ENCODE peak calls at places on chromosomes 16 and 17, in six cellular contexts. One of them, this sample, is unnamed.

GRCh38 chr17:14701901-14702300 is 401.0 kb downstream of the HS3ST3B1 start:
- DNase-seq in ascending aorta: no peak
- DNase-seq in sigmoid colon: no peak
- DNase-seq in cardiac muscle cell: no peak
- DNase-seq in CD8-positive, alpha-beta T cell: no peak
- DNase-seq in A549: no peak
- DNase-seq in this sample: no peak

GRCh38 chr17:74185786-74186185 is 17.7 kb upstream of the RPL38 start:
- DNase-seq in ascending aorta: no peak
- DNase-seq in sigmoid colon: no peak
- DNase-seq in cardiac muscle cell: no peak
- DNase-seq in CD8-positive, alpha-beta T cell: no peak
- DNase-seq in A549: no peak
- DNase-seq in this sample: no peak

GRCh38 chr17:43333438-43333943 is 65.3 kb upstream of the ARL4D start:
- DNase-seq in ascending aorta: no peak
- DNase-seq in sigmoid colon: no peak
- DNase-seq in cardiac muscle cell: no peak
- DNase-seq in CD8-positive, alpha-beta T cell: no peak
- DNase-seq in A549: no peak
- DNase-seq in this sample: no peak

GRCh38 chr17:44767493-44767892 is 8.7 kb downstream of the ADAM11 start:
- DNase-seq in ascending aorta: no peak
- DNase-seq in sigmoid colon: no peak
- DNase-seq in cardiac muscle cell: no peak
- DNase-seq in CD8-positive, alpha-beta T cell: no peak
- DNase-seq in A549: no peak
- DNase-seq in this sample: no peak

GRCh38 chr17:77824102-77824779 is 134.3 kb upstream of the TNRC6C start:
- DNase-seq in ascending aorta: no peak
- DNase-seq in sigmoid colon: peak
- DNase-seq in cardiac muscle cell: no peak
- DNase-seq in CD8-positive, alpha-beta T cell: no peak
- DNase-seq in A549: no peak
- DNase-seq in this sample: no peak

GRCh38 chr17:29008591-29008990 is 2.8 kb upstream of the SEZ6 start:
- DNase-seq in ascending aorta: no peak
- DNase-seq in sigmoid colon: no peak
- DNase-seq in cardiac muscle cell: no peak
- DNase-seq in CD8-positive, alpha-beta T cell: no peak
- DNase-seq in A549: no peak
- DNase-seq in this sample: no peak

GRCh38 chr17:36600936-36601302 is 464 bp upstream of the MRM1 start:
- DNase-seq in ascending aorta: no peak
- DNase-seq in sigmoid colon: no peak
- DNase-seq in cardiac muscle cell: no peak
- DNase-seq in CD8-positive, alpha-beta T cell: peak
- DNase-seq in A549: peak
- DNase-seq in this sample: no peak

GRCh38 chr16:68754117-68754792 is 17.2 kb downstream of the CDH1 start:
- DNase-seq in ascending aorta: no peak
- DNase-seq in sigmoid colon: no peak
- DNase-seq in cardiac muscle cell: no peak
- DNase-seq in CD8-positive, alpha-beta T cell: no peak
- DNase-seq in A549: no peak
- DNase-seq in this sample: no peak

GRCh38 chr17:21458036-21458435 is 81.9 kb downstream of the KCNJ12 start:
- DNase-seq in ascending aorta: peak
- DNase-seq in sigmoid colon: no peak
- DNase-seq in cardiac muscle cell: no peak
- DNase-seq in CD8-positive, alpha-beta T cell: no peak
- DNase-seq in A549: no peak
- DNase-seq in this sample: no peak

GRCh38 chr16:87963400-87963799 is 12.2 kb downstream of the BANP start:
- DNase-seq in ascending aorta: no peak
- DNase-seq in sigmoid colon: no peak
- DNase-seq in cardiac muscle cell: peak
- DNase-seq in CD8-positive, alpha-beta T cell: peak
- DNase-seq in A549: no peak
- DNase-seq in this sample: no peak

GRCh38 chr17:35765086-35765710 is 4.5 kb downstream of the C17orf50 start:
- DNase-seq in ascending aorta: no peak
- DNase-seq in sigmoid colon: no peak
- DNase-seq in cardiac muscle cell: no peak
- DNase-seq in CD8-positive, alpha-beta T cell: no peak
- DNase-seq in A549: no peak
- DNase-seq in this sample: no peak

GRCh38 chr17:69729937-69730336 is 315.4 kb downstream of the MAP2K6 start:
- DNase-seq in ascending aorta: no peak
- DNase-seq in sigmoid colon: no peak
- DNase-seq in cardiac muscle cell: no peak
- DNase-seq in CD8-positive, alpha-beta T cell: no peak
- DNase-seq in A549: no peak
- DNase-seq in this sample: no peak

GRCh38 chr16:67571981-67572431 is 9.7 kb downstream of the CTCF start:
- DNase-seq in ascending aorta: no peak
- DNase-seq in sigmoid colon: no peak
- DNase-seq in cardiac muscle cell: peak
- DNase-seq in CD8-positive, alpha-beta T cell: no peak
- DNase-seq in A549: no peak
- DNase-seq in this sample: no peak

GRCh38 chr16:56851671-56852400 is 13.2 kb upstream of the SLC12A3 start:
- DNase-seq in ascending aorta: no peak
- DNase-seq in sigmoid colon: peak
- DNase-seq in cardiac muscle cell: peak
- DNase-seq in CD8-positive, alpha-beta T cell: no peak
- DNase-seq in A549: peak
- DNase-seq in this sample: no peak

GRCh38 chr17:33046361-33047255 is 55.0 kb downstream of the SPACA3 start:
- DNase-seq in ascending aorta: no peak
- DNase-seq in sigmoid colon: no peak
- DNase-seq in cardiac muscle cell: no peak
- DNase-seq in CD8-positive, alpha-beta T cell: no peak
- DNase-seq in A549: no peak
- DNase-seq in this sample: no peak

GRCh38 chr17:79977711-79978544 is 57.7 kb downstream of the TBC1D16 start:
- DNase-seq in ascending aorta: no peak
- DNase-seq in sigmoid colon: peak
- DNase-seq in cardiac muscle cell: no peak
- DNase-seq in CD8-positive, alpha-beta T cell: no peak
- DNase-seq in A549: no peak
- DNase-seq in this sample: no peak

GRCh38 chr16:87178977-87179376 is 138.2 kb downstream of the C16orf95 start:
- DNase-seq in ascending aorta: peak
- DNase-seq in sigmoid colon: no peak
- DNase-seq in cardiac muscle cell: peak
- DNase-seq in CD8-positive, alpha-beta T cell: no peak
- DNase-seq in A549: no peak
- DNase-seq in this sample: peak

GRCh38 chr16:1677942-1678499 is at the start of gene JPT2:
- DNase-seq in ascending aorta: peak
- DNase-seq in sigmoid colon: peak
- DNase-seq in cardiac muscle cell: peak
- DNase-seq in CD8-positive, alpha-beta T cell: peak
- DNase-seq in A549: peak
- DNase-seq in this sample: peak

GRCh38 chr17:43468746-43469544 is 14.8 kb upstream of the DHX8 start:
- DNase-seq in ascending aorta: no peak
- DNase-seq in sigmoid colon: no peak
- DNase-seq in cardiac muscle cell: peak
- DNase-seq in CD8-positive, alpha-beta T cell: no peak
- DNase-seq in A549: peak
- DNase-seq in this sample: no peak

GRCh38 chr17:67413399-67413798 is 36.3 kb downstream of the PITPNC1 start:
- DNase-seq in ascending aorta: no peak
- DNase-seq in sigmoid colon: no peak
- DNase-seq in cardiac muscle cell: no peak
- DNase-seq in CD8-positive, alpha-beta T cell: no peak
- DNase-seq in A549: no peak
- DNase-seq in this sample: no peak

GRCh38 chr17:8465381-8466158 is 29.9 kb downstream of the NDEL1 start:
- DNase-seq in ascending aorta: no peak
- DNase-seq in sigmoid colon: no peak
- DNase-seq in cardiac muscle cell: no peak
- DNase-seq in CD8-positive, alpha-beta T cell: no peak
- DNase-seq in A549: no peak
- DNase-seq in this sample: no peak

GRCh38 chr16:52533296-52533695 is 13.6 kb downstream of the TOX3 start:
- DNase-seq in ascending aorta: no peak
- DNase-seq in sigmoid colon: no peak
- DNase-seq in cardiac muscle cell: no peak
- DNase-seq in CD8-positive, alpha-beta T cell: no peak
- DNase-seq in A549: no peak
- DNase-seq in this sample: no peak

GRCh38 chr17:35161281-35161761 is 13.7 kb downstream of the UNC45B start:
- DNase-seq in ascending aorta: no peak
- DNase-seq in sigmoid colon: no peak
- DNase-seq in cardiac muscle cell: peak
- DNase-seq in CD8-positive, alpha-beta T cell: peak
- DNase-seq in A549: no peak
- DNase-seq in this sample: no peak

GRCh38 chr16:48608452-48608851 is 1.5 kb downstream of the N4BP1 start:
- DNase-seq in ascending aorta: no peak
- DNase-seq in sigmoid colon: no peak
- DNase-seq in cardiac muscle cell: no peak
- DNase-seq in CD8-positive, alpha-beta T cell: peak
- DNase-seq in A549: no peak
- DNase-seq in this sample: no peak

GRCh38 chr16:2846511-2847310 is 11.3 kb downstream of the PRSS22 start:
- DNase-seq in ascending aorta: no peak
- DNase-seq in sigmoid colon: no peak
- DNase-seq in cardiac muscle cell: peak
- DNase-seq in CD8-positive, alpha-beta T cell: no peak
- DNase-seq in A549: peak
- DNase-seq in this sample: no peak

DNA sequence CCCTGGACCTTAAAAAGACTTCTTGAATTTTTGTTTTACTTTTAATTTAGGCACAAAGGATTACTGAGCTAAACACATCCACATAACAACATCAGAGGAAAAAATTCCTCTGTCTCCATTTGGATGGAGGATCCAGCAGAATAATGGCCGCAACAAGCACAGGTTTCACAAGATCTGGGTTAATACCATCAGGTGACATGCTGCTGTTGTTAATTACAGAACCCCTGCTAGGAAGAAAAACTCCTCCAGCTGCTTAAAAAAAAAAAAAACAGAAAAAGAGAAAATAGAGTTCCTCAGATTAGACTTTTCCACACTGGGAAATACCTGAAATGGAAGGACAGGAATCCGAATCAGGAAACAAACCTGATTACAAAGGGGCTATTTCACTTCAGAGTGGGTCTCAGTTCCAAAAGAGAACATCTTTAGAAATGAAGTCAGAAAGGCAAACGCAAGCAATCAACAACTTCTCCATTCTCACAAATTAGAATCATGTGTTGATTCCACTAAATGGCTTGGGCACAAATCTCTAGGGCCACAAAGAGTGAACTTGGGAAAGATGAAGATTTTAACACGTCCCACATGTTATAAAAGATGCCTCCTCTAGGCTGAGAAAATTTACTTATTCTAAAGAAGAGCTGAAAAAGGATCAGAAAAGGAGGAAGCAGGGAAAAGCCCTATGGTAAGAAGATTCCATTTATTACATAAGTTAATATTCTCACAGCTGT is 44.0 kb downstream of the SPOP start:
- DNase-seq in ascending aorta: no peak
- DNase-seq in sigmoid colon: no peak
- DNase-seq in cardiac muscle cell: no peak
- DNase-seq in CD8-positive, alpha-beta T cell: no peak
- DNase-seq in A549: no peak
- DNase-seq in this sample: no peak
- H3K27ac ChIP-seq in ascending aorta: peak
- H3K27ac ChIP-seq in sigmoid colon: peak
- H3K27ac ChIP-seq in cardiac muscle cell: peak
- H3K27ac ChIP-seq in CD8-positive, alpha-beta T cell: no peak
- H3K27ac ChIP-seq in A549: no peak
- H3K27ac ChIP-seq in this sample: no peak

DNA sequence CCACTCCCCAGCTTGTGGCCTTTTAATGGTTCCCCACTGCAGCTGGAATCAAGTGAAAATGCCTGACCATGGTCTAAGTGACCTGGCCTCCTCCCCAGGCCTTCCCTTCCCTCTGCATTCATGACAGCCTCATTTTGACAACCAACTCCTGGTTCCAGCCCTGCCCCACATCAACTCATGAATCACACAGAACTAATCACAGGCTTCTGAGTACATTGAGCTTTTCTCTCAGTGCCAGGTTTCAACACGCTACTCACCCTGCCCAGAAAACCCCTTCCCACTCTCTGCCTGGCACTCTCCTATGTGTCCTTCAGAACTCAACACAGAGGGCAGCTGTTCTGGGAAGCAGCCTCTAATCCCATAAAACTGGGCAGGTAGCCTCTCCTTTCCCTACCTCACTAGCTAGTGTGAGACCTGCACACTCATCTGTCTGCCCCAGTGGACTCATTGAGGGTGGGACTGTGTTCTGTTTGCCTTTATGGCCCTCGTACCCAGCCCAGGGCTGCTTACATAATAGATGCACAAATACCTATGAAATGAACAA is 313.6 kb downstream of the GRIN2A start:
- DNase-seq in ascending aorta: no peak
- DNase-seq in sigmoid colon: no peak
- DNase-seq in cardiac muscle cell: no peak
- DNase-seq in CD8-positive, alpha-beta T cell: no peak
- DNase-seq in A549: no peak
- DNase-seq in this sample: no peak
- H3K27ac ChIP-seq in ascending aorta: no peak
- H3K27ac ChIP-seq in sigmoid colon: no peak
- H3K27ac ChIP-seq in cardiac muscle cell: no peak
- H3K27ac ChIP-seq in CD8-positive, alpha-beta T cell: no peak
- H3K27ac ChIP-seq in A549: no peak
- H3K27ac ChIP-seq in this sample: no peak

GRCh38 chr17:76273435-76273921 is 8.3 kb downstream of the UBALD2 start:
- DNase-seq in ascending aorta: no peak
- DNase-seq in sigmoid colon: no peak
- DNase-seq in cardiac muscle cell: no peak
- DNase-seq in CD8-positive, alpha-beta T cell: no peak
- DNase-seq in A549: no peak
- DNase-seq in this sample: no peak
- H3K27ac ChIP-seq in ascending aorta: no peak
- H3K27ac ChIP-seq in sigmoid colon: no peak
- H3K27ac ChIP-seq in cardiac muscle cell: peak
- H3K27ac ChIP-seq in CD8-positive, alpha-beta T cell: peak
- H3K27ac ChIP-seq in A549: no peak
- H3K27ac ChIP-seq in this sample: peak

GRCh38 chr16:50227120-50227519 is 39.2 kb upstream of the ADCY7 start:
- DNase-seq in ascending aorta: no peak
- DNase-seq in sigmoid colon: no peak
- DNase-seq in cardiac muscle cell: no peak
- DNase-seq in CD8-positive, alpha-beta T cell: no peak
- DNase-seq in A549: no peak
- DNase-seq in this sample: no peak

GRCh38 chr16:50229149-50229726 is 37.1 kb upstream of the ADCY7 start:
- DNase-seq in ascending aorta: no peak
- DNase-seq in sigmoid colon: no peak
- DNase-seq in cardiac muscle cell: no peak
- DNase-seq in CD8-positive, alpha-beta T cell: no peak
- DNase-seq in A549: no peak
- DNase-seq in this sample: no peak

GRCh38 chr16:50227665-50228064 is 38.7 kb upstream of the ADCY7 start:
- DNase-seq in ascending aorta: no peak
- DNase-seq in sigmoid colon: no peak
- DNase-seq in cardiac muscle cell: no peak
- DNase-seq in CD8-positive, alpha-beta T cell: no peak
- DNase-seq in A549: no peak
- DNase-seq in this sample: no peak

GRCh38 chr16:50224297-50224696 is 42.1 kb upstream of the ADCY7 start:
- DNase-seq in ascending aorta: no peak
- DNase-seq in sigmoid colon: no peak
- DNase-seq in cardiac muscle cell: no peak
- DNase-seq in CD8-positive, alpha-beta T cell: no peak
- DNase-seq in A549: no peak
- DNase-seq in this sample: no peak

GRCh38 chr16:50228364-50228868 is 37.9 kb upstream of the ADCY7 start:
- DNase-seq in ascending aorta: no peak
- DNase-seq in sigmoid colon: no peak
- DNase-seq in cardiac muscle cell: no peak
- DNase-seq in CD8-positive, alpha-beta T cell: no peak
- DNase-seq in A549: no peak
- DNase-seq in this sample: no peak
- H3K27ac ChIP-seq in ascending aorta: no peak
- H3K27ac ChIP-seq in sigmoid colon: no peak
- H3K27ac ChIP-seq in cardiac muscle cell: no peak
- H3K27ac ChIP-seq in CD8-positive, alpha-beta T cell: no peak
- H3K27ac ChIP-seq in A549: no peak
- H3K27ac ChIP-seq in this sample: no peak

This sample was measured in lung.